ENCODE peak calls at places on chromosomes 16 and 17, in five cellular contexts. One of them, this sample, is unnamed.

GRCh38 chr17:55845385-55845784 is 94.5 kb downstream of the PCTP start:
- DNase-seq in activated T-cell treated with anti-CD3 and anti-CD28 coated beads, Interleukin-2, amount 50 U/mL, for 72 hours: peak; percentile 23
- DNase-seq in HEK293T: peak; percentile 53
- DNase-seq in SHP77: no peak
- DNase-seq in GOT3: no peak
- DNase-seq in this sample: no peak

GRCh38 chr17:44529864-44530263 is 26.7 kb upstream of the GPATCH8 start:
- DNase-seq in GOT3: no peak
- DNase-seq in activated T-cell treated with anti-CD3 and anti-CD28 coated beads, Interleukin-2, amount 50 U/mL, for 72 hours: no peak
- DNase-seq in SHP77: no peak
- DNase-seq in HEK293T: no peak
- DNase-seq in this sample: no peak

GRCh38 chr17:80866050-80866793 is 125.4 kb upstream of the CHMP6 start:
- DNase-seq in GOT3: no peak
- DNase-seq in HEK293T: peak; percentile 83
- DNase-seq in activated T-cell treated with anti-CD3 and anti-CD28 coated beads, Interleukin-2, amount 50 U/mL, for 72 hours: peak; percentile 77
- DNase-seq in SHP77: peak; percentile 74
- DNase-seq in this sample: peak; percentile 46

GRCh38 chr16:16861546-16861945 is 482.6 kb downstream of the NPIPA7 start:
- DNase-seq in activated T-cell treated with anti-CD3 and anti-CD28 coated beads, Interleukin-2, amount 50 U/mL, for 72 hours: peak; percentile 56
- DNase-seq in SHP77: peak; percentile 35
- DNase-seq in GOT3: no peak
- DNase-seq in HEK293T: peak; percentile 53
- DNase-seq in this sample: peak; percentile 30

GRCh38 chr17:2101448-2102257 is 46.8 kb downstream of the HIC1 start:
- DNase-seq in GOT3: no peak
- DNase-seq in HEK293T: peak; percentile 33
- DNase-seq in activated T-cell treated with anti-CD3 and anti-CD28 coated beads, Interleukin-2, amount 50 U/mL, for 72 hours: peak; percentile 61
- DNase-seq in SHP77: peak; percentile 95
- DNase-seq in this sample: peak; percentile 83

GRCh38 chr16:4176794-4177438 is 60.7 kb upstream of the ADCY9 start:
- DNase-seq in activated T-cell treated with anti-CD3 and anti-CD28 coated beads, Interleukin-2, amount 50 U/mL, for 72 hours: no peak
- DNase-seq in GOT3: no peak
- DNase-seq in SHP77: no peak
- DNase-seq in HEK293T: no peak
- DNase-seq in this sample: peak; percentile 76

GRCh38 chr17:54408741-54409140 is 491.9 kb upstream of the TOM1L1 start:
- DNase-seq in GOT3: no peak
- DNase-seq in SHP77: no peak
- DNase-seq in HEK293T: no peak
- DNase-seq in activated T-cell treated with anti-CD3 and anti-CD28 coated beads, Interleukin-2, amount 50 U/mL, for 72 hours: no peak
- DNase-seq in this sample: no peak

GRCh38 chr16:81500833-81501521 is 56.4 kb downstream of the CMIP start:
- DNase-seq in SHP77: no peak
- DNase-seq in activated T-cell treated with anti-CD3 and anti-CD28 coated beads, Interleukin-2, amount 50 U/mL, for 72 hours: no peak
- DNase-seq in GOT3: no peak
- DNase-seq in HEK293T: no peak
- DNase-seq in this sample: no peak

GRCh38 chr16:8567355-8568230 is 22.7 kb downstream of the TMEM114 start:
- DNase-seq in activated T-cell treated with anti-CD3 and anti-CD28 coated beads, Interleukin-2, amount 50 U/mL, for 72 hours: peak; percentile 80
- DNase-seq in GOT3: peak; percentile 48
- DNase-seq in SHP77: peak; percentile 88
- DNase-seq in HEK293T: peak; percentile 84
- DNase-seq in this sample: peak; percentile 80

GRCh38 chr17:31008374-31009035 is 37.7 kb downstream of the RNF135 start:
- DNase-seq in activated T-cell treated with anti-CD3 and anti-CD28 coated beads, Interleukin-2, amount 50 U/mL, for 72 hours: peak; percentile 76
- DNase-seq in HEK293T: peak; percentile 41
- DNase-seq in SHP77: peak; percentile 35
- DNase-seq in GOT3: peak; percentile 3
- DNase-seq in this sample: no peak

GRCh38 chr17:48735057-48735341 is 6.4 kb upstream of the HOXB13 start:
- DNase-seq in GOT3: no peak
- DNase-seq in activated T-cell treated with anti-CD3 and anti-CD28 coated beads, Interleukin-2, amount 50 U/mL, for 72 hours: no peak
- DNase-seq in SHP77: no peak
- DNase-seq in HEK293T: no peak
- DNase-seq in this sample: no peak

GRCh38 chr17:76384987-76385891 is 830 bp downstream of the SPHK1 start:
- DNase-seq in GOT3: peak; percentile 15
- DNase-seq in activated T-cell treated with anti-CD3 and anti-CD28 coated beads, Interleukin-2, amount 50 U/mL, for 72 hours: peak; percentile 59
- DNase-seq in SHP77: no peak
- DNase-seq in HEK293T: no peak
- DNase-seq in this sample: no peak

GRCh38 chr17:62780273-62780672 is 27.8 kb downstream of the MARCHF10 start:
- DNase-seq in HEK293T: no peak
- DNase-seq in GOT3: no peak
- DNase-seq in activated T-cell treated with anti-CD3 and anti-CD28 coated beads, Interleukin-2, amount 50 U/mL, for 72 hours: no peak
- DNase-seq in SHP77: peak; percentile 77
- DNase-seq in this sample: peak; percentile 53

This sample was measured in DMS153.